ENCODE peak calls at places on chromosome 17, in five cellular contexts. M, H, Q, Z and D are unnamed samples.

GRCh38 chr17:1153795-1154546 is 25.8 kb downstream of the ABR start:
- DNase-seq in M (peak), H (peak), Q (no peak), Z (peak), D (no peak)

GRCh38 chr17:22435231-22435974 is 743.1 kb downstream of the KCNJ18 start:
- DNase-seq in M (no peak), H (peak), Q (no peak), Z (no peak), D (no peak)

GRCh38 chr17:43453331-43453812 is 30.4 kb upstream of the DHX8 start:
- DNase-seq in M (no peak), H (no peak), Q (no peak), Z (no peak), D (no peak)

GRCh38 chr17:16378631-16379282 is 2.1 kb upstream of the UBB start:
- DNase-seq in M (peak), H (peak), Q (no peak), Z (no peak), D (no peak)

GRCh38 chr17:58282442-58282841 is 1.7 kb upstream of the MPO start:
- DNase-seq in M (no peak), H (peak), Q (no peak), Z (no peak), D (no peak)

GRCh38 chr17:44384823-44385286 is 4.6 kb downstream of the ITGA2B start:
- DNase-seq in M (no peak), H (no peak), Q (no peak), Z (no peak), D (no peak)

GRCh38 chr17:4940625-4941021 is 555 bp downstream of the RNF167 start:
- DNase-seq in M (no peak), H (no peak), Q (no peak), Z (no peak), D (no peak)

GRCh38 chr17:14940112-14940945 is 324.8 kb downstream of the PMP22 start:
- DNase-seq in M (no peak), H (no peak), Q (no peak), Z (no peak), D (no peak)

GRCh38 chr17:71649986-71650385 is 470.8 kb upstream of the SOX9 start:
- DNase-seq in M (no peak), H (no peak), Q (no peak), Z (no peak), D (no peak)

GRCh38 chr17:31527606-31528005 is 136.1 kb downstream of the RAB11FIP4 start:
- DNase-seq in M (no peak), H (no peak), Q (no peak), Z (no peak), D (no peak)

GRCh38 chr17:705011-705410 is 9.6 kb downstream of the VPS53 start:
- DNase-seq in M (no peak), H (no peak), Q (no peak), Z (no peak), D (no peak)

GRCh38 chr17:4968916-4969550 is 1.4 kb upstream of the SPAG7 start:
- DNase-seq in M (peak), H (no peak), Q (no peak), Z (no peak), D (no peak)

GRCh38 chr17:4594406-4595349 is 10.3 kb downstream of the SMTNL2 start:
- DNase-seq in M (no peak), H (peak), Q (no peak), Z (no peak), D (no peak)

GRCh38 chr17:4073983-4074830 is 68.6 kb downstream of the ZZEF1 start:
- DNase-seq in M (no peak), H (no peak), Q (no peak), Z (no peak), D (peak)

GRCh38 chr17:8226536-8227237 is 16.3 kb upstream of the AURKB start:
- DNase-seq in M (peak), H (peak), Q (no peak), Z (no peak), D (peak)

GRCh38 chr17:79626156-79626890 is 15.5 kb upstream of the RBFOX3 start:
- DNase-seq in M (no peak), H (no peak), Q (no peak), Z (no peak), D (no peak)

GRCh38 chr17:2854662-2855061 is 58.4 kb downstream of the RAP1GAP2 start:
- DNase-seq in M (no peak), H (no peak), Q (no peak), Z (no peak), D (no peak)

GRCh38 chr17:73641779-73642580 is 2.3 kb downstream of the SDK2 start:
- DNase-seq in M (no peak), H (no peak), Q (no peak), Z (no peak), D (no peak)

GRCh38 chr17:76866774-76867577 is 1.2 kb upstream of the MGAT5B start:
- DNase-seq in M (no peak), H (no peak), Q (no peak), Z (no peak), D (no peak)

GRCh38 chr17:3956983-3957382 is 7.3 kb downstream of the ATP2A3 start:
- DNase-seq in M (no peak), H (no peak), Q (no peak), Z (no peak), D (no peak)

GRCh38 chr17:6305613-6306360 is 129.1 kb downstream of the AIPL1 start:
- DNase-seq in M (no peak), H (no peak), Q (no peak), Z (no peak), D (no peak)

GRCh38 chr17:46847204-46848191 is 3.9 kb upstream of the WNT9B start:
- DNase-seq in M (no peak), H (no peak), Q (no peak), Z (peak), D (no peak)

GRCh38 chr17:73010414-73010813 is 82.1 kb downstream of the SLC39A11 start:
- DNase-seq in M (no peak), H (no peak), Q (no peak), Z (peak), D (no peak)

GRCh38 chr17:9824094-9824493 is 1.6 kb upstream of the GLP2R start:
- DNase-seq in M (peak), H (peak), Q (no peak), Z (no peak), D (no peak)

GRCh38 chr17:79438936-79439335 is 171.9 kb downstream of the RBFOX3 start:
- DNase-seq in M (no peak), H (no peak), Q (no peak), Z (no peak), D (no peak)

GRCh38 chr17:2926019-2926650 is 129.9 kb downstream of the RAP1GAP2 start:
- DNase-seq in M (peak), H (no peak), Q (no peak), Z (no peak), D (no peak)

GRCh38 chr17:57861737-57862409 is 12.0 kb upstream of the MRPS23 start:
- DNase-seq in M (peak), H (no peak), Q (no peak), Z (peak), D (no peak)

GRCh38 chr17:64063766-64064224 is 43.4 kb upstream of the ICAM2 start:
- DNase-seq in M (peak), H (peak), Q (peak), Z (peak), D (no peak)

GRCh38 chr17:29706045-29706431 is 83.3 kb upstream of the CORO6 start:
- DNase-seq in M (no peak), H (no peak), Q (no peak), Z (no peak), D (no peak)

GRCh38 chr17:42340691-42341127 is 47.5 kb downstream of the STAT3 start:
- DNase-seq in M (no peak), H (no peak), Q (no peak), Z (no peak), D (no peak)
- TF ChIP-seq HDAC2 in M (no peak), H (no peak), Q (no peak), Z (no peak), D (no peak)

GRCh38 chr17:82200743-82201497 is 11.7 kb downstream of the CCDC57 start:
- DNase-seq in M (no peak), H (peak), Q (no peak), Z (no peak), D (no peak)
- TF ChIP-seq HDAC2 in M (no peak), H (peak), Q (no peak), Z (no peak), D (no peak)

GRCh38 chr17:81393684-81394376 is 1.4 kb upstream of the BAHCC1 start:
- DNase-seq in M (peak), H (peak), Q (peak), Z (peak), D (peak)

GRCh38 chr17:81394377-81394747 is 895 bp upstream of the BAHCC1 start:
- DNase-seq in M (no peak), H (no peak), Q (no peak), Z (no peak), D (no peak)

GRCh38 chr17:81391964-81392908 is 3.0 kb upstream of the BAHCC1 start:
- DNase-seq in M (no peak), H (no peak), Q (no peak), Z (no peak), D (no peak)

GRCh38 chr17:81391268-81391963 is 3.8 kb upstream of the BAHCC1 start:
- DNase-seq in M (no peak), H (no peak), Q (no peak), Z (no peak), D (no peak)

DNA sequence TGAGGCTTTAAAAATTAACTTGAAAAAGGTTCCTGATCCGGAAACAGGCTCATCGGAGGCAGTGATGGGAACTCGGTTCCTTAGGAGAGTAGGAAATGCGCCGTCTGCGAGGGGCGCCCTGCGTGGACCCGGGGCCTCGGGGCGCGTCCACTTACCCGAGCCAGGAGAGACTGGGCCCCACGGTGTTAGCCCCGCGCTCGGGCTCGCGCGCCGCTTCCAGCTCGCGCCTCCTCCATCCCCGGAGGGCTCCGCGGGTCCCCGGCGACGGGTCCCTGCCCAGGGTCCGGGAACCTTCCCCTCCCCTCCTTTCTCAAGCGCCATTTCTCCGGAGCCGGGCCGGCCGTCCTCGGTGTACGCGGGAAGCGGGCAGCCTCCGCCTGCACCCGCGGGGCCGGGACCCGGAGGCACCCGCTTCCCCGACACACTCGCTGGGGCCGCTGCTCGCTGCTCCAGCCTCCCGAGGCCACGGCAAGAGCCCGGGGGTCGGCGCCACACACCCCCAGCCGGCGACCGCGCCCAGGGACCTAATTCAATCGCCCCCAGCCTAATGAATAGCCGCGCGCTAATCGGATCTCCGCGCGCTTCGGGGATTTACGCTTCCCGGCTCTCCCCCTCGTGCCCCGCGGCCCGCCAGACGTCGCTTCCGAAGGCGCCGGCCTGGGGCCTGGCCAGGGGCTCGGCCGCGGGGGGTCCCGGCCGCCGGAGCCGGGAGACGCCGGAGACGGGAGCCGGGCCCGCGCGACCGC is 2.2 kb upstream of the BAHCC1 start:
- DNase-seq in M (no peak), H (peak), Q (no peak), Z (no peak), D (no peak)
- TF ChIP-seq HDAC2 in M (no peak), H (no peak), Q (no peak), Z (no peak), D (no peak)

DNA sequence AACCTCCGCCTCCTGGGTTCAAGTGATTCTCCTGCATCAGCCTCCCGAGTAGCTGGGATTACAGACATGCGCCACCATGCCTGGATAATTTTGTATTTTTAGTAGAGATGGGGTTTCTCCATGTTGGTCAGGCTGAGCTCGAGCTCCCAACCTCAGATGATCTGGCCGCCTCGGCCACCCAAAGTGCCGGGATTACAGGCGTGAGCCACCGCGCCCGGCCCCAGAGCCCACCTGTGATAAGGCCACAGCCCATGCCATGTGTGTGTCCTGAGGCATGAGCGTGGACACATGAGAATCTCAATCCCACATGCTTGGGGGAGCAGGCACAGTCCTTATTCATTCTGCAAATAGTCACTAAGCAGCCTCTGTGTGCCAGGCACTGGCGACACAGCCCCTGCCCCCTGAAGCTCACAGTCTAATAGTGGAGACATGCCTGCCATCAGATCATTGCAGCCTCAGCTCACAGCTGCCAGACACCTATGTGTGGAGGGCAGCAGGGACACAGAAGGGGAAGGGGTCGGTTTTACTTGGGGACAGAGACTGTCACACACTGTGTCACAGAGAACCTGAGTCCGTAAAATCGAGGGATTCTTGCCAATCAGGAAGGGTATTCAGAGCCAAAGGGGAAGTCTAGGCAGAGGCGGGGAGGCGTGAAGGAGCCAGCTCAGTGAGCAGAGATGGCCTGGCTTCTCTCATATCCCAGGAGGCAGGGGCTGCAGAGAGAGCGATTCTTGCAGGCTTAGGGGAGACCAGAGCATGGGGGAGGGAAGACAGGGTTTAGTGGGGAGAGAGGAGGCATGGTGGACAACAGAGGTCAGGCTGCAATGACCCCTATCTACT is 9.4 kb upstream of the ABCC3 start:
- DNase-seq in M (no peak), H (no peak), Q (no peak), Z (no peak), D (no peak)
- TF ChIP-seq HDAC2 in M (no peak), H (no peak), Q (no peak), Z (no peak), D (no peak)

GRCh38 chr17:39752241-39752831 is 14.6 kb downstream of the GRB7 start:
- DNase-seq in M (no peak), H (no peak), Q (no peak), Z (no peak), D (no peak)
- TF ChIP-seq HDAC2 in M (no peak), H (no peak), Q (no peak), Z (no peak), D (no peak)